ENCODE peak calls at places on chromosomes 6 and 20, in five cellular contexts. L is Jurkat, Clone E6-1; X is AG08395; Q is H7; C is cerebellum. D is an unnamed sample.

GRCh38 chr20:63320616-63321147 is 27.7 kb downstream of the COL20A1 start:
- DNase-seq in C (no peak), X (no peak), Q (no peak), L (no peak), D (no peak)

GRCh38 chr6:5087389-5087788 is 2.2 kb downstream of the PPP1R3G start:
- DNase-seq in Q (peak), X (no peak), C (no peak), L (no peak), D (no peak)

GRCh38 chr6:64985726-64986125 is 721.3 kb downstream of the EYS start:
- DNase-seq in L (no peak), C (no peak), X (no peak), Q (no peak), D (no peak)

GRCh38 chr6:23823421-23823820 is 302.6 kb upstream of the NRSN1 start:
- DNase-seq in X (no peak), Q (no peak), L (no peak), C (no peak), D (no peak)

GRCh38 chr6:150235218-150235617 is 92.4 kb downstream of the PPP1R14C start:
- DNase-seq in X (no peak), L (peak), Q (no peak), C (no peak), D (no peak)

GRCh38 chr20:46070215-46070910 is 19.4 kb downstream of the NCOA5 start:
- DNase-seq in X (peak), L (no peak), C (no peak), Q (no peak), D (no peak)

GRCh38 chr20:31566658-31567379 is 38.3 kb upstream of the ID1 start:
- DNase-seq in X (no peak), C (peak), Q (peak), L (peak), D (no peak)

GRCh38 chr20:18943542-18943941 is 130.0 kb downstream of the SCP2D1 start:
- DNase-seq in X (no peak), C (no peak), Q (no peak), L (no peak), D (no peak)

GRCh38 chr6:17397764-17398194 is 4.4 kb downstream of the CAP2 start:
- DNase-seq in L (no peak), Q (no peak), C (no peak), X (no peak), D (peak)

GRCh38 chr20:63377256-63378114 is 16.3 kb upstream of the CHRNA4 start:
- DNase-seq in X (no peak), C (no peak), L (no peak), Q (peak), D (no peak)

GRCh38 chr20:57071283-57071701 is 195.1 kb downstream of the BMP7 start:
- DNase-seq in C (no peak), X (no peak), Q (peak), L (no peak), D (no peak)

GRCh38 chr6:28977351-28978136 is 27.6 kb downstream of the ZNF311 start:
- DNase-seq in Q (peak), C (no peak), X (peak), L (no peak), D (no peak)

D was measured in NCI-H446 treated with DMSO at 0.1 percent for 48 hours.